ENCODE peak calls at places on chromosomes 11 and 22, in seven cellular contexts. G is PC-3, S is HCT116, X is GM23338, J is MM.1S, D is OCI-LY7, N is hepatocyte. T is an unnamed sample.

GRCh38 chr11:75013051-75013450 is 24.3 kb downstream of the NEU3 start:
- DNase-seq in G (peak), S (no peak), X (no peak), J (no peak), D (no peak), N (no peak), T (no peak)

GRCh38 chr11:127157225-127157624 is 156.7 kb upstream of the KIRREL3 start:
- DNase-seq in G (no peak), S (no peak), X (no peak), J (no peak), D (no peak), N (no peak), T (no peak)

GRCh38 chr11:9568854-9569587 is 4.4 kb upstream of the WEE1 start:
- DNase-seq in G (peak), S (peak), X (peak), J (peak), D (peak), N (peak), T (peak)

GRCh38 chr11:19789840-19790710 is 77.4 kb downstream of the NAV2 start:
- DNase-seq in G (no peak), S (no peak), X (no peak), J (no peak), D (no peak), N (peak), T (no peak)

GRCh38 chr11:91239359-91239758 is 985.3 kb upstream of the FAT3 start:
- DNase-seq in G (peak), S (no peak), X (peak), J (peak), D (no peak), N (no peak), T (no peak)

GRCh38 chr11:1659478-1659877 is 29.9 kb downstream of the KRTAP5-5 start:
- DNase-seq in G (no peak), S (no peak), X (no peak), J (no peak), D (peak), N (no peak), T (peak)

GRCh38 chr11:132028380-132029240 is 658.2 kb downstream of the NTM start:
- DNase-seq in G (peak), S (no peak), X (peak), J (peak), D (peak), N (peak), T (peak)

GRCh38 chr11:2358754-2359444 is 18.2 kb upstream of the CD81 start:
- DNase-seq in G (no peak), S (no peak), X (no peak), J (no peak), D (no peak), N (no peak), T (no peak)

GRCh38 chr11:120391854-120392253 is 55.6 kb downstream of the ARHGEF12 start:
- DNase-seq in G (no peak), S (no peak), X (no peak), J (no peak), D (no peak), N (peak), T (no peak)

GRCh38 chr11:76700177-76701100 is 29.9 kb upstream of the LRRC32 start:
- DNase-seq in G (peak), S (peak), X (no peak), J (no peak), D (no peak), N (peak), T (peak)

GRCh38 chr11:7278314-7278917 is 26.7 kb downstream of the SYT9 start:
- DNase-seq in G (peak), S (peak), X (peak), J (peak), D (peak), N (peak), T (peak)

GRCh38 chr22:42338502-42338901 is 68.0 kb upstream of the TCF20 start:
- DNase-seq in G (no peak), S (no peak), X (no peak), J (no peak), D (no peak), N (no peak), T (no peak)

DNA sequence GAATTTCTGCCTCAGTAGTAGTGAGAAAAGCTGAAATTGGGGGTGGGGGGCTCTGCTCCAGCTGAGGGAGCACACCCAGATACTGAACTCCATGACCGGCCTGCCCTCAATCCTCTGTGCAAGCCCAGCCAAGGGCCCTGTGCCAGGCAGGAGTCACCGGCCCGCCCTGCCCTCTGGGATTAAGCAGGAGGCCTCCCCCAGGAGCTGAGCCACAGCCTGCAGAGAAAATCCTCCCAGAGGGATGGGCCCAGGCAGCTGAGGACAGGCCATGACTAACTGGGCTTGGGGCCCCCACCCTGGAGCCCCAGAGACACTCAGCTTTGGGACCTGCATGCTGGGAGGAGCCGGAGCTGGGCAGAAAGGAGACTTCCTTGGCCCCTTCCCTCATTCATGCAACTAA is 48.8 kb downstream of the MN1 start:
- DNase-seq in G (peak), S (no peak), X (no peak), J (no peak), D (no peak), N (peak), T (no peak)
- TF ChIP-seq EZH2phosphoT487 in G (no peak), S (no peak), X (no peak), J (no peak), D (no peak), N (no peak), T (no peak)

DNA sequence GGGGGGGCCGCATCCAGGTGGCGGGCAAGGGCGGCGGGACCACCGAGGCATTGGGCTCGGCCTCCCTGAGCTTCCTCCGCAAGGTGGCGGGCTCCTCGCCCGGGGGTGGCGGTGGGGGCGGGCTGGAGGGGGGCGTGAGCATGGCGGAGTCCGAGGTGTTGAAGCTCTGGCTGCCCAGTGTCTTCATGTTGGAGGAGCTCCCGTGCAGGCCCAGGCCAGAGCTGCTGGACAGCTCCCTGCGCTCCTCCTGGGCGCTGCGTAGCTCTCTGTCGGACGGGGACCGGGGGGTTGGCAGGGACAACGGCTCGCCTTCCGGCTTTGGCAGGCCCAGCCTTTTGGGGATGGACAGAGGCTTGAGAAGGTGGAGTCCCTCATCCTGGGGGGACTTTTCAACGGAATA is 43.9 kb upstream of the BID start:
- DNase-seq in G (no peak), S (no peak), X (no peak), J (no peak), D (no peak), N (no peak), T (no peak)
- TF ChIP-seq EZH2phosphoT487 in G (no peak), S (no peak), X (no peak), J (no peak), D (no peak), N (no peak), T (no peak)

GRCh38 chr11:115990004-115990447 is 485.8 kb upstream of the CADM1 start:
- DNase-seq in G (no peak), S (no peak), X (peak), J (no peak), D (peak), N (peak), T (peak)
- TF ChIP-seq EZH2phosphoT487 in G (no peak), S (no peak), X (no peak), J (no peak), D (no peak), N (no peak), T (no peak)

DNA sequence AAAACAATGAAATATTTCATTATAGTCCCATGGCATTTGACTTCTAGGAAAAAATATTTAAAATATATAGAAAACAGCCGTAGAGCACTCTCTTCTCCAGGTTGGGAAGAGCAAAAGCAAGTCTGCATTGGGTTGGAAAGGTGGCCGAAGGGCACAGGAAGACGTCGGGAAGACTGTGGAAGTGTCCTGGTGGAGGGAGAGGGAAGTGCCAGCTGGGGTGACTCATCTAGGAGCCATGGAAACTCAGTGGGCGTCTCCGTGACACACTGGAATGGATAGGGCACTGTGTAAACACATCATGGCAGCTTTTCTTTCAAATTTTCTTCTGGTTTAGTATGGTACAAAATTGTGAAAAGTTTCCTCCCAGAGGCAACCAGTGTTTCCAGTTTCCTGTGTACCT is 12.7 kb downstream of the GTPBP1 start:
- DNase-seq in G (peak), S (peak), X (peak), J (no peak), D (no peak), N (peak), T (peak)
- TF ChIP-seq EZH2phosphoT487 in G (no peak), S (no peak), X (no peak), J (no peak), D (no peak), N (no peak), T (no peak)

T was measured in SK-N-SH.